ENCODE peak calls at places on chromosomes 4 and X, in eight cellular contexts. E is frontal cortex, I is iris pigment epithelial cell, J is Right ventricle myocardium superior, P is lung, W is EH, S is GM23248, T is posterior vena cava. Y is an unnamed sample.

GRCh38 chr4:21517460-21517859 is 431.1 kb downstream of the KCNIP4 start:
- DNase-seq in S (no peak), I (no peak), W (no peak), E (no peak), J (no peak), T (no peak), P (no peak), Y (no peak)

GRCh38 chr4:185651851-185652250 is 116.5 kb upstream of the PDLIM3 start:
- DNase-seq in E (no peak), J (no peak), P (no peak), W (no peak), I (no peak), S (no peak), T (no peak), Y (no peak)

GRCh38 chrX:37380920-37381319 is 31.8 kb downstream of the PRRG1 start:
- DNase-seq in P (no peak), S (peak; percentile 37), I (peak; percentile 86), T (no peak), J (no peak), W (peak; percentile 57), E (no peak), Y (peak; percentile 83)

GRCh38 chrX:77945910-77946309 is 23.5 kb downstream of the PGAM4 start:
- DNase-seq in S (no peak), T (no peak), E (no peak), J (no peak), P (no peak), W (no peak), I (no peak), Y (no peak)

GRCh38 chrX:68238568-68238967 is 194.7 kb downstream of the OPHN1 start:
- DNase-seq in T (no peak), I (no peak), W (no peak), E (no peak), J (no peak), P (no peak), S (peak; percentile 7), Y (no peak)

GRCh38 chrX:10564484-10564883 is 55.9 kb downstream of the MID1 start:
- DNase-seq in J (no peak), P (no peak), S (no peak), E (no peak), W (no peak), T (no peak), I (no peak), Y (no peak)

GRCh38 chr4:98565646-98566403 is 92.6 kb downstream of the TSPAN5 start:
- DNase-seq in P (no peak), S (no peak), E (no peak), W (no peak), I (no peak), T (no peak), J (no peak), Y (no peak)

GRCh38 chr4:16616981-16617380 is 281.5 kb downstream of the LDB2 start:
- DNase-seq in J (no peak), I (no peak), P (no peak), S (no peak), W (peak; percentile 22), E (no peak), T (no peak), Y (no peak)

GRCh38 chrX:153214934-153215333 is 35.9 kb downstream of the MAGEA1 start:
- DNase-seq in I (no peak), S (no peak), E (no peak), T (no peak), W (no peak), P (no peak), J (no peak), Y (no peak)

GRCh38 chr4:165514739-165515138 is 135.9 kb downstream of the CPE start:
- DNase-seq in W (no peak), P (no peak), E (no peak), S (no peak), T (no peak), J (no peak), I (no peak), Y (no peak)

GRCh38 chr4:10733016-10733415 is 48.4 kb upstream of the CLNK start:
- DNase-seq in I (no peak), T (no peak), J (no peak), S (no peak), E (no peak), P (no peak), W (no peak), Y (no peak)

GRCh38 chr4:168623484-168623883 is 126.6 kb downstream of the PALLD start:
- DNase-seq in E (no peak), P (no peak), I (no peak), J (no peak), W (no peak), S (no peak), T (no peak), Y (no peak)

Y was measured in astrocyte.